ENCODE peak calls at places on chromosomes 3 and 15, in five cellular contexts. V is GM13977, G is neural crest cell, N is tibial nerve, X is keratinocyte. S is an unnamed sample.

GRCh38 chr3:160225181-160226025 is at the start of gene C3orf80:
- DNase-seq in V (peak), G (peak), N (no peak), X (no peak), S (no peak)

GRCh38 chr3:46133285-46133684 is 74.8 kb downstream of the CCR1 start:
- DNase-seq in V (no peak), G (no peak), N (no peak), X (no peak), S (no peak)

GRCh38 chr15:39511915-39512260 is 69.0 kb upstream of the THBS1 start:
- DNase-seq in V (no peak), G (no peak), N (no peak), X (no peak), S (no peak)

GRCh38 chr3:139559541-139559940 is 20.0 kb upstream of the RBP1 start:
- DNase-seq in V (no peak), G (no peak), N (no peak), X (no peak), S (no peak)

GRCh38 chr3:140972833-140973232 is 31.2 kb downstream of the SLC25A36 start:
- DNase-seq in V (peak), G (no peak), N (no peak), X (no peak), S (no peak)

GRCh38 chr3:111032677-111033076 is 38.9 kb upstream of the NECTIN3 start:
- DNase-seq in V (no peak), G (no peak), N (no peak), X (no peak), S (no peak)

GRCh38 chr3:197430961-197431910 is 124.5 kb downstream of the BDH1 start:
- DNase-seq in V (no peak), G (no peak), N (no peak), X (no peak), S (no peak)

GRCh38 chr3:120678331-120678845 is 3.7 kb downstream of the HGD start:
- DNase-seq in V (no peak), G (no peak), N (no peak), X (no peak), S (no peak)

GRCh38 chr3:33218446-33219174 is at the start of gene SUSD5:
- DNase-seq in V (no peak), G (peak), N (no peak), X (no peak), S (peak)

GRCh38 chr3:197423376-197423775 is 125.0 kb upstream of the DLG1 start:
- DNase-seq in V (no peak), G (no peak), N (no peak), X (no peak), S (no peak)

GRCh38 chr15:82548700-82549099 is 8.4 kb upstream of the RPS17 start:
- DNase-seq in V (peak), G (no peak), N (no peak), X (no peak), S (no peak)

GRCh38 chr15:66748320-66748779 is 46.3 kb downstream of the SMAD6 start:
- DNase-seq in V (no peak), G (no peak), N (no peak), X (no peak), S (no peak)

GRCh38 chr3:9151240-9151639 is 98.2 kb downstream of the SRGAP3 start:
- DNase-seq in V (no peak), G (no peak), N (no peak), X (no peak), S (no peak)

GRCh38 chr15:74203914-74204431 is 1.4 kb upstream of the STRA6 start:
- DNase-seq in V (no peak), G (no peak), N (peak), X (no peak), S (no peak)

GRCh38 chr3:195251336-195252065 is 19.5 kb downstream of the XXYLT1 start:
- DNase-seq in V (peak), G (no peak), N (no peak), X (no peak), S (no peak)

GRCh38 chr3:27684302-27684701 is 37.8 kb downstream of the EOMES start:
- DNase-seq in V (no peak), G (no peak), N (no peak), X (no peak), S (no peak)

GRCh38 chr3:102529452-102529851 is 94.6 kb downstream of the ZPLD1 start:
- DNase-seq in V (no peak), G (no peak), N (no peak), X (no peak), S (no peak)

GRCh38 chr3:100603449-100603848 is 6.0 kb upstream of the ADGRG7 start:
- DNase-seq in V (peak), G (no peak), N (no peak), X (no peak), S (no peak)

GRCh38 chr3:13364602-13365271 is 55.4 kb downstream of the NUP210 start:
- DNase-seq in V (no peak), G (no peak), N (no peak), X (no peak), S (no peak)

GRCh38 chr15:47673343-47673761 is 44.0 kb upstream of the SEMA6D start:
- DNase-seq in V (no peak), G (no peak), N (no peak), X (no peak), S (no peak)

GRCh38 chr15:42371125-42371524 is 11.8 kb downstream of the CAPN3 start:
- DNase-seq in V (no peak), G (no peak), N (no peak), X (no peak), S (no peak)

GRCh38 chr15:80609111-80609510 is 86.0 kb upstream of the ABHD17C start:
- DNase-seq in V (no peak), G (no peak), N (no peak), X (no peak), S (no peak)

GRCh38 chr15:80449825-80450224 is 45.6 kb downstream of the ARNT2 start:
- DNase-seq in V (no peak), G (no peak), N (no peak), X (no peak), S (no peak)

DNA sequence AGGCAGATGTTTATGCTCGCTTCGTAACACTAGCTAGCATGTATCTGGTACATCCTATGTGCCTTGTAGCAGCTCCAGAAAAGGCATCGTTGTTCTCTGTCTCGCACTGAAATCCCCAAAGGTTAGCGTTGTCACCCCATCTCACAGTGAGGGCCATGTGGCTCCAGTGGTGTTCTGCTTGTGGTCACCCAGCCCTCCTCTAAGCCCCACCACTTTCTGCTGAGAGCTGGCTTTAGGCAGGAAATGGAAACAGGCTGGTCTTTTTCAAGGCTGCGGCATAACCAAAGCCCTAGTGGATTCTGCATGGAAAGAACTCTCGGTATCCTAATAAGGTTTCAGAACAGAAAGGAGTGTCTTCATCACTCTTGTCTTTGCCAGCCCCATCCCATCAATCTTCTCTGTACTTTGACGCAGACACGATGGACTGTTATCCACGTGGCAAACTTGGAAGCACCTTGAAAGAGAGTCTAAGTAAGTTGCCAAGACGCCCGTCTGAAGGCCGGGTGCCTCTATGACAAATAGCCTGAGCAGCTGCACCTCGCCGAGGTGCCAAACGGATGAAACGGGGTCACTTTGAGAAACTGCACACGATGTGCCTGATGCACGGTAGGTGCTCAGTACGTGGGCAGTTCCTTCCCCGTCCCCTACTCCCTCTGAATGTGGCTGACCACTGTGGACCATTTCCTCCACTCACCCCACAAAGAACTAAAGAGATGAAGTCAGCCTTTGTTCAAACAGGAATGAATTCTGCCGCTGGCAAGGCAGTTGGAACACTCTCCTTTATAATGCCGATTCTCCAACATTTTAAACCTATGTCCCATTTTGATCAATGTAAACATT is 57.8 kb upstream of the MEF2A start:
- DNase-seq in V (peak), G (no peak), N (no peak), X (no peak), S (no peak)
- TF ChIP-seq CTCF in V (no peak), G (no peak), N (no peak), X (no peak), S (no peak)

GRCh38 chr3:51934991-51935885 is 6.5 kb downstream of the RRP9 start:
- DNase-seq in V (no peak), G (no peak), N (no peak), X (no peak), S (no peak)

GRCh38 chr3:51938780-51939425 is 2.8 kb downstream of the RRP9 start:
- DNase-seq in V (no peak), G (no peak), N (no peak), X (no peak), S (no peak)

GRCh38 chr3:51937014-51937413 is 4.7 kb downstream of the RRP9 start:
- DNase-seq in V (no peak), G (no peak), N (no peak), X (no peak), S (no peak)

GRCh38 chr3:51935886-51936755 is 5.6 kb downstream of the RRP9 start:
- DNase-seq in V (no peak), G (no peak), N (no peak), X (no peak), S (peak)

DNA sequence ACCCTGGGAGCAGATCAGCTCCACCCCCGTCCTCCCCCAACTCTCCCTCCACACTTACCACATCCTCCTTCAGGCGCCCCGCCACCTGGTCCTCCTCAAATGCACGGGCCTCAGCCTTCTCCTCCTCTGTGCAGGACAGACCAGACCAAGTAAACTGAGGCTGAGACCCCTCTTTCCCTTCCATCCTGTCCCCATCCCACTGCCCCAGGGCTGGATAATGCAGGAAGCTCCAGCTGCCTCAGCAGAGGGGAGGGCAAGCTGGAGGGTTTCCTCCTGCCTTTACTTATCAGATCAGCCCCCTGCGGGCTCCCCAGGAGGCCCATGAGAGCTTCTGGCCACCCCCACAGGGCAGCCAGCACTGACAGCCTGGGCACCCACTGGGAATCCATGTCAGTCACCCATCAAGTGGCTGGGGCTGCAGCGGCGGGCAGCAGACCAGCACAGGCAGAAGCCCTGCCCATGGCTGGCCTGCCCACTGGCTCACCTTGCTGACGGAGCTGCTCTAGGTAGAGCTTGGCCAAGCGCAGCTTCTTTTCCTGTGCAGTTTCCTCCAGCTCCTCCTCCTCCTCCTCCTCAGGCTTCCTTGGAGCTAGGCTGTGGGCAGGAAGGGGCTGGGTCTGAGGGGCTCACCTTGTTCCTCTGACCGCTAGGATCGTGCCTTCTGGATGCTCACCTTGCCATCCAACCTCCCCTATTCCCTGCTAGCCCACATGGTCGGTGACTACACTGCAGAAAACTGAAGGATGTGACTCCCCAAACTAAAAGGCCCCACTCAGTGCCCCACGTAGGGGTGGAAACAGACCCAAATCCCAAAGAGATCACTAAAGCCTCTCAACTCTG is 3.9 kb downstream of the RRP9 start:
- DNase-seq in V (no peak), G (no peak), N (no peak), X (no peak), S (no peak)
- TF ChIP-seq CTCF in V (no peak), G (no peak), N (no peak), X (no peak), S (no peak)

GRCh38 chr15:51336011-51336410 is 2.4 kb downstream of the CYP19A1 start:
- DNase-seq in V (no peak), G (no peak), N (no peak), X (no peak), S (no peak)
- TF ChIP-seq CTCF in V (no peak), G (no peak), N (no peak), X (no peak), S (no peak)

GRCh38 chr15:62059108-62059817 is 984 bp downstream of the VPS13C start:
- DNase-seq in V (no peak), G (no peak), N (no peak), X (no peak), S (no peak)
- TF ChIP-seq CTCF in V (no peak), G (peak), N (no peak), X (peak), S (no peak)

S was measured in D721Med.